ENCODE peak calls at places on chromosome 10, in eight cellular contexts. A is mucosa of descending colon, F is IMR-90, N is uterus, M is tibial artery, I is endothelial cell of umbilical vein, B is psoas muscle, T is Peyer's patch. D is an unnamed sample.

GRCh38 chr10:36489928-36490279 is 635.5 kb upstream of the ANKRD30A start:
- DNase-seq in B (no peak), M (no peak), I (no peak), N (no peak), T (no peak), A (no peak), F (peak), D (no peak)

GRCh38 chr10:1370298-1370697 is 314.1 kb downstream of the WDR37 start:
- DNase-seq in B (no peak), M (no peak), N (no peak), F (no peak), T (no peak), I (no peak), A (no peak), D (no peak)

GRCh38 chr10:24209421-24209770 is 458 bp downstream of the KIAA1217 start:
- DNase-seq in F (peak), N (no peak), M (no peak), B (peak), T (no peak), A (no peak), I (no peak), D (peak)

GRCh38 chr10:44071479-44071878 is 313.4 kb downstream of the CXCL12 start:
- DNase-seq in M (no peak), F (peak), A (no peak), N (no peak), T (no peak), B (no peak), I (no peak), D (peak)

GRCh38 chr10:110822708-110823291 is 48.9 kb upstream of the PDCD4 start:
- DNase-seq in A (no peak), I (no peak), B (no peak), N (no peak), M (no peak), F (no peak), T (no peak), D (no peak)

GRCh38 chr10:117860135-117860534 is 186.6 kb downstream of the RAB11FIP2 start:
- DNase-seq in I (no peak), T (no peak), M (no peak), N (no peak), F (no peak), B (no peak), A (no peak), D (no peak)

GRCh38 chr10:31932838-31933237 is 4.2 kb upstream of the ARHGAP12 start:
- DNase-seq in M (no peak), I (no peak), A (no peak), N (no peak), B (no peak), F (no peak), T (no peak), D (no peak)

GRCh38 chr10:109327266-109327665 is 596.0 kb downstream of the XPNPEP1 start:
- DNase-seq in I (no peak), A (no peak), N (no peak), B (no peak), T (no peak), F (no peak), M (no peak), D (peak)

GRCh38 chr10:788796-789748 is 99.6 kb upstream of the DIP2C start:
- DNase-seq in F (peak), A (peak), B (no peak), T (peak), M (peak), I (peak), N (peak), D (peak)

GRCh38 chr10:116088985-116089384 is 184.0 kb downstream of the GFRA1 start:
- DNase-seq in F (no peak), B (no peak), T (no peak), N (peak), A (no peak), I (no peak), M (no peak), D (no peak)

GRCh38 chr10:132101529-132101928 is 35.8 kb downstream of the JAKMIP3 start:
- DNase-seq in B (no peak), F (no peak), I (no peak), T (peak), A (no peak), M (no peak), N (no peak), D (no peak)

GRCh38 chr10:47030191-47030698 is 119.0 kb downstream of the PTPN20 start:
- DNase-seq in N (no peak), I (no peak), B (peak), T (peak), A (no peak), M (peak), F (no peak), D (no peak)

GRCh38 chr10:104318810-104319684 is 19.2 kb downstream of the ITPRIP start:
- DNase-seq in M (peak), T (no peak), A (no peak), N (peak), F (peak), I (no peak), B (no peak), D (peak)

GRCh38 chr10:101133489-101134298 is 2.6 kb downstream of the TLX1 start:
- DNase-seq in A (no peak), I (no peak), B (no peak), T (no peak), M (no peak), F (no peak), N (no peak), D (no peak)

GRCh38 chr10:128526793-128527375 is 400.7 kb upstream of the MKI67 start:
- DNase-seq in F (no peak), B (no peak), T (no peak), I (no peak), A (no peak), M (no peak), N (peak), D (no peak)

GRCh38 chr10:132916956-132917666 is 25.3 kb downstream of the CFAP46 start:
- DNase-seq in T (no peak), N (no peak), F (no peak), I (no peak), M (no peak), B (no peak), A (no peak), D (no peak)

GRCh38 chr10:131231965-131232541 is 79.5 kb downstream of the TCERG1L start:
- DNase-seq in A (no peak), B (no peak), T (no peak), I (no peak), M (no peak), F (no peak), N (no peak), D (no peak)

GRCh38 chr10:28186887-28187578 is 115.8 kb downstream of the MPP7 start:
- DNase-seq in A (no peak), M (no peak), B (no peak), I (no peak), F (peak), T (no peak), N (no peak), D (no peak)

GRCh38 chr10:93954726-93955363 is 38.9 kb upstream of the PLCE1 start:
- DNase-seq in F (peak), A (no peak), M (no peak), N (no peak), T (no peak), B (no peak), I (no peak), D (peak)

GRCh38 chr10:109047856-109048255 is 875.5 kb downstream of the XPNPEP1 start:
- DNase-seq in N (no peak), F (no peak), M (no peak), A (no peak), I (no peak), B (no peak), T (no peak), D (no peak)

GRCh38 chr10:80199828-80200227 is 5.5 kb downstream of the ANXA11 start:
- DNase-seq in I (peak), T (no peak), M (peak), F (peak), N (no peak), B (peak), A (peak), D (peak)

GRCh38 chr10:94122247-94122646 is 128.5 kb downstream of the PLCE1 start:
- DNase-seq in T (no peak), I (no peak), B (no peak), N (no peak), M (no peak), F (peak), A (no peak), D (no peak)

GRCh38 chr10:107118866-107119265 is 45.6 kb downstream of the SORCS1 start:
- DNase-seq in B (no peak), N (no peak), I (no peak), F (no peak), T (no peak), M (no peak), A (no peak), D (no peak)

GRCh38 chr10:37448161-37448560 is 322.8 kb downstream of the ANKRD30A start:
- DNase-seq in B (no peak), F (no peak), N (no peak), T (no peak), I (no peak), A (no peak), M (no peak), D (no peak)

GRCh38 chr10:133347636-133348517 is 704 bp downstream of the PRAP1 start:
- DNase-seq in N (no peak), F (no peak), M (no peak), B (no peak), I (no peak), A (peak), T (peak), D (no peak)

GRCh38 chr10:122264442-122264841 is 6.7 kb upstream of the BTBD16 start:
- DNase-seq in T (no peak), I (no peak), N (no peak), A (no peak), B (no peak), F (peak), M (no peak), D (peak)

GRCh38 chr10:124165827-124166226 is 72.4 kb upstream of the CHST15 start:
- DNase-seq in T (no peak), F (no peak), A (no peak), N (no peak), B (no peak), I (no peak), M (no peak), D (no peak)

GRCh38 chr10:101617102-101617823 is 29.1 kb downstream of the DPCD start:
- DNase-seq in I (no peak), M (no peak), A (no peak), F (no peak), B (no peak), N (no peak), T (no peak), D (no peak)

GRCh38 chr10:13520194-13520593 is 8.6 kb downstream of the BEND7 start:
- DNase-seq in B (no peak), F (no peak), I (no peak), T (no peak), A (no peak), M (no peak), N (no peak), D (no peak)

GRCh38 chr10:69802424-69803161 is 887 bp downstream of the COL13A1 start:
- DNase-seq in I (peak), T (no peak), N (no peak), M (peak), A (peak), B (peak), F (peak), D (peak)

GRCh38 chr10:69801434-69802315 is at the start of gene COL13A1:
- DNase-seq in M (peak), I (peak), N (peak), T (no peak), F (peak), A (peak), B (peak), D (peak)

GRCh38 chr10:69804775-69805174 is 3.1 kb downstream of the COL13A1 start:
- DNase-seq in F (no peak), N (no peak), B (no peak), M (no peak), T (no peak), I (no peak), A (no peak), D (no peak)

GRCh38 chr10:69806266-69806665 is 4.6 kb downstream of the COL13A1 start:
- DNase-seq in T (no peak), M (no peak), I (no peak), N (no peak), B (no peak), F (no peak), A (no peak), D (no peak)

DNA sequence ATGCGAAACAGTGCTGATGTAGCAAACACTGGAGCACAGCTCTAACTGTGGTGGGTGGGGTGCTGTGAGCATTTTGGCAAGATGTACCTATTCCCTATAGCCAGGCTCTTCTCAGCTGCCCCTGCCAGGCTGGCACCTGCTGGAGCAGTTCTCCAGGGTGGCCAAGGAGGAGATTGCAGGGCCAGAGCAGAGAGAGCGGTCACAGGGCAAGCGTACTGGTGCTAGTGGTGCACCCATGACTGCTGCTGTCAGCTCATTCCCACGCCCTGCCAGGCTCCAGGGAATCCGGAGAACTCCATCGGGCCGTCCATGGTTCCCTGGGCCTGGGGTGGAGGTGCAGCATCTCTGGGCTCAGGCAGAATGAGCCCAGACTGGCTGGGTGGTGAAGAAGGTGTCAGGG is 2.1 kb downstream of the COL13A1 start:
- DNase-seq in A (no peak), N (no peak), I (no peak), T (no peak), B (no peak), F (no peak), M (peak), D (no peak)
- H3K4me3 ChIP-seq in A (no peak), N (no peak), I (no peak), T (no peak), B (peak), F (peak), M (peak), D (peak)

DNA sequence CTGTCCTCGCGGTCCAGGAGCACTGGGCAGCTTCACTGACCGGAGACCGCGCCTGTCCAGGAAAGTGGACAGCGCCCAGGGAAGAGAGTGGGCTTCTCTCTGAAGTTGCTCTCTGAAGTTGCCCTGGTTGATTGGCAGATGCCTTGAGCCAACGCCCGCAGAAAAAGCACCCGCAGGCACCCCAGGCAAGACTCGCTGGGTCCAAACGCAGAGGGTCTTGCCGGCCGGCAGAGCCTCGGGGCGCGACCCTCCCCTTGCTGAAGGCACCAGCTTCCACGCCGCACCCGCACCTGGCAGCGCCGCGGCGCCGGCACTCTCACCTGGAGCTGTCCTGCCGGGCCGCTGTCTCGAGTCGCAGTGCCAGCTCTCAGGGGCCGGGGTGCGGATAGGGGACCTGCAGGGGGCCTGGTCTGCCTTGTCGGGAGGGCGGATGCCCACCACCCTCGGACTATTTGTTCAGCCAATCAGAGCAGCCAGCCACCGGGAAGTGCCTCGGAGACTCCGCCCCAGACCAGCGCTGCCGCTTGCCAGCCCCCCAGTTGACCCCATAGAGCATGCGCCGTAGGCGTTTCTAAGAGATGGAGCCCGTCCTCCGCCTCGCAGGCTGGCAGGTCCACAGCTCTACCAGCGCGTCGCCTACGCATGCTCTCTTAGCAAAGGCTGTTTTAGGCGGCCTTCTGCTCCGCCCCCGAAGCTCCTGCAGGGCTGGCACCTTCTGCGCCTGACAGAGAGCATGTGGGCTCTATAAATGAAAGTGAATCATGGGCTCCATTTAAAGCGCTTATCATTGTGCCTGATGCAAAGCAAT is at the start of gene LIPA:
- DNase-seq in T (peak), F (peak), N (peak), I (peak), M (peak), A (peak), B (peak), D (peak)
- TF ChIP-seq CTCF in T (no peak), F (no peak), N (peak), I (no peak), M (peak), A (no peak), B (no peak), D (no peak)

GRCh38 chr10:60781678-60782077 is 3.4 kb downstream of the CDK1 start:
- DNase-seq in M (no peak), F (no peak), T (no peak), B (no peak), N (no peak), A (no peak), I (no peak), D (no peak)

GRCh38 chr10:60778214-60778977 is at the start of gene CDK1:
- DNase-seq in I (peak), F (peak), T (peak), A (peak), B (peak), M (peak), N (peak), D (peak)

GRCh38 chr10:60777696-60778213 is 523 bp upstream of the CDK1 start:
- DNase-seq in I (no peak), A (no peak), M (no peak), T (no peak), N (no peak), F (no peak), B (no peak), D (no peak)

GRCh38 chr10:60778978-60779668 is 845 bp downstream of the CDK1 start:
- DNase-seq in T (no peak), I (peak), A (no peak), M (no peak), B (no peak), F (no peak), N (no peak), D (no peak)
- H3K4me3 ChIP-seq in T (peak), I (peak), A (peak), M (peak), B (peak), F (peak), N (peak), D (peak)

DNA sequence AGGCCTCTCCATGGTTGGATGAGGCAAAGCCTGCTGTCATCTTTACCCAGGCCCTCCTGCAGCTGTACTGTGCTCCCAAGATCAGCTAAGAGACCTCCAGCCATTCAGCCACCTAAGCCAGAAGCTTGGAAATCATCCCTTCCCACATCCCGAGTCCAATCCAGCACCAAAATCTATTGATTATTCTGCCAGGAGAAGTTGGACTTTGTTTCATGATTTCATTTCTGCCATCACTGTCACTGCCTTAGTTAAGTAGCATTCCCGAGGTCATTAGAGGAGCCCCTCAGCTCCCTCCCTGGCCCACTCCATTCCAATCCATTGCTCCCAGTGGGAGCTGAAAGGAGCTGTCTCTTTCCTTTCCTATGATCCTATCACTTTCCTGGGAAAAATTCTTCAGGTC is 14.1 kb downstream of the AKR1E2 start:
- DNase-seq in B (no peak), M (no peak), F (no peak), A (no peak), I (no peak), T (no peak), N (no peak), D (no peak)
- TF ChIP-seq CTCF in B (no peak), M (no peak), F (no peak), A (no peak), I (no peak), T (no peak), N (no peak), D (no peak)

GRCh38 chr10:15300697-15301096 is 70.4 kb downstream of the FAM171A1 start:
- DNase-seq in N (no peak), M (no peak), T (no peak), B (no peak), A (no peak), F (no peak), I (no peak), D (no peak)
- H3K4me3 ChIP-seq in N (no peak), M (no peak), T (no peak), B (no peak), A (no peak), F (no peak), I (no peak), D (no peak)

DNA sequence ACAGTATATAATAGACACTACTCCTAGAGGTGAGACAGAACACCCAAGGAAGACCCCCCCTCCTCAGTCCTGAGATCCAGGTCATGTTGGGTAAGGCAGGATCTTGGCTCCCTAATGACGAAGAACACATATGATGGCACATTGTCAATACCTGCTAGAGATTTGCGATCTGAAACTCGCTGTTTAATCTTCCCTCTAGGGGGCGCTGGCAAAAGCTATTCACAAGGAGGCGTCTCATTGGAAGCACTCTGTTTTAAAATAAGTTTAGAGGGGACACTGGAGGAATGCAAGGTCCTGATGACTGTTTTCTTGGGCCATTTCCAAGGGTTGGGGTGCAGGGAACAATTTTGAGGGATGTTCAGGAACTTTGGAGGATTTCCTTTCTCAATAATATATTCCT is 1013.7 kb upstream of the MBL2 start:
- DNase-seq in A (peak), F (no peak), B (no peak), I (no peak), M (no peak), T (no peak), N (no peak), D (no peak)
- TF ChIP-seq CTCF in A (no peak), F (no peak), B (no peak), I (peak), M (no peak), T (no peak), N (no peak), D (no peak)

GRCh38 chr10:29723704-29724103 is 88.9 kb upstream of the SVIL start:
- DNase-seq in B (no peak), M (no peak), N (no peak), I (no peak), A (no peak), F (no peak), T (no peak), D (no peak)
- H3K4me3 ChIP-seq in B (no peak), M (no peak), N (no peak), I (no peak), A (no peak), F (no peak), T (no peak), D (no peak)

GRCh38 chr10:127353544-127353943 is 157.2 kb upstream of the INSYN2A start:
- DNase-seq in M (no peak), I (no peak), B (no peak), A (no peak), T (no peak), F (no peak), N (no peak), D (no peak)

GRCh38 chr10:127354255-127354654 is 157.9 kb upstream of the INSYN2A start:
- DNase-seq in I (no peak), T (no peak), N (no peak), A (no peak), B (no peak), F (no peak), M (no peak), D (no peak)

GRCh38 chr10:127349737-127350136 is 153.3 kb upstream of the INSYN2A start:
- DNase-seq in F (peak), N (no peak), T (no peak), A (no peak), M (no peak), B (no peak), I (no peak), D (no peak)

GRCh38 chr10:127357265-127357664 is 160.9 kb upstream of the INSYN2A start:
- DNase-seq in M (no peak), A (no peak), B (no peak), I (no peak), F (no peak), T (no peak), N (no peak), D (no peak)

DNA sequence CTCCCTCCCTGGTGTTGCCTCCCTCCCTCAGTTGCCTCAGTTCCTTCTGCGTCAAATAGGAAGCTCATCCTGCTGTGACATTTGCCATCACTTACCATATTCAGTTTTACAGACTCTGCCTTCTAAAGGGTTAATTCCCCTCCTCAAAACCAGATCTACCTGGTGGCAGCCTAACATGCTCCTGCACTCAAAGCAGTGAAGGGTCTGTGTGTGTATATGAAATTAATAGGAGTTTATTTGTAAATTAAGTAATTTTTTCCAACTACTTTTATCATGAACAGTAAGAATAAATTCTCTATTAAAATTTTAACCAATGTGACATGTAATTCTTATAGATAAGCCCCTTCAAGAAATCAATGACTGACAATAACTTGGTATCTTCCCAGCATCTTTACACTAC is 158.6 kb upstream of the INSYN2A start:
- DNase-seq in I (peak), M (no peak), N (no peak), B (no peak), F (no peak), T (no peak), A (no peak), D (no peak)
- TF ChIP-seq CTCF in I (peak), M (no peak), N (no peak), B (no peak), F (no peak), T (no peak), A (no peak), D (peak)

D was measured in foreskin fibroblast.